ENCODE peak calls at places on chromosomes 2 and 18, in ten cellular contexts. One of them, this sample, is unnamed.

GRCh38 chr2:46267616-46268015 is 29.6 kb upstream of the EPAS1 start:
- DNase-seq in neuronal stem cell: no peak
- DNase-seq in iPS-NIHi11: no peak
- DNase-seq in Calu3: no peak
- DNase-seq in astrocyte of the spinal cord: peak; percentile 47
- DNase-seq in GM13976: no peak
- DNase-seq in T-helper 1 cell: no peak
- DNase-seq in NCI-H2081: no peak
- DNase-seq in CD4-positive, alpha-beta T cell: no peak
- DNase-seq in NCI-H1694 treated with DMSO at 0.1 percent for 48 hours: no peak
- DNase-seq in this sample: no peak

GRCh38 chr2:133627741-133628140 is 59.5 kb upstream of the NCKAP5 start:
- DNase-seq in CD4-positive, alpha-beta T cell: no peak
- DNase-seq in astrocyte of the spinal cord: no peak
- DNase-seq in NCI-H2081: no peak
- DNase-seq in GM13976: no peak
- DNase-seq in neuronal stem cell: no peak
- DNase-seq in Calu3: no peak
- DNase-seq in NCI-H1694 treated with DMSO at 0.1 percent for 48 hours: no peak
- DNase-seq in iPS-NIHi11: no peak
- DNase-seq in T-helper 1 cell: no peak
- DNase-seq in this sample: no peak

GRCh38 chr2:240579771-240580614 is 6.5 kb upstream of the CAPN10 start:
- DNase-seq in Calu3: peak; percentile 84
- DNase-seq in T-helper 1 cell: peak; percentile 64
- DNase-seq in iPS-NIHi11: no peak
- DNase-seq in GM13976: peak; percentile 69
- DNase-seq in NCI-H1694 treated with DMSO at 0.1 percent for 48 hours: peak; percentile 82
- DNase-seq in NCI-H2081: no peak
- DNase-seq in CD4-positive, alpha-beta T cell: peak; percentile 69
- DNase-seq in neuronal stem cell: no peak
- DNase-seq in astrocyte of the spinal cord: peak; percentile 62
- DNase-seq in this sample: no peak

GRCh38 chr2:56539618-56540017 is 355.8 kb downstream of the CCDC85A start:
- DNase-seq in Calu3: no peak
- DNase-seq in CD4-positive, alpha-beta T cell: no peak
- DNase-seq in iPS-NIHi11: no peak
- DNase-seq in T-helper 1 cell: no peak
- DNase-seq in NCI-H1694 treated with DMSO at 0.1 percent for 48 hours: no peak
- DNase-seq in NCI-H2081: no peak
- DNase-seq in GM13976: no peak
- DNase-seq in astrocyte of the spinal cord: no peak
- DNase-seq in neuronal stem cell: no peak
- DNase-seq in this sample: no peak

GRCh38 chr2:161839931-161840330 is 215.7 kb downstream of the SLC4A10 start:
- DNase-seq in neuronal stem cell: no peak
- DNase-seq in NCI-H2081: peak; percentile 90
- DNase-seq in CD4-positive, alpha-beta T cell: no peak
- DNase-seq in T-helper 1 cell: no peak
- DNase-seq in GM13976: no peak
- DNase-seq in Calu3: no peak
- DNase-seq in NCI-H1694 treated with DMSO at 0.1 percent for 48 hours: no peak
- DNase-seq in astrocyte of the spinal cord: no peak
- DNase-seq in iPS-NIHi11: no peak
- DNase-seq in this sample: no peak

GRCh38 chr2:200944467-200945394 is 18.7 kb downstream of the ORC2 start:
- DNase-seq in NCI-H1694 treated with DMSO at 0.1 percent for 48 hours: no peak
- DNase-seq in CD4-positive, alpha-beta T cell: no peak
- DNase-seq in astrocyte of the spinal cord: peak; percentile 93
- DNase-seq in GM13976: no peak
- DNase-seq in iPS-NIHi11: no peak
- DNase-seq in NCI-H2081: no peak
- DNase-seq in Calu3: peak; percentile 75
- DNase-seq in T-helper 1 cell: no peak
- DNase-seq in neuronal stem cell: no peak
- DNase-seq in this sample: no peak

GRCh38 chr2:3480352-3481010 is 38.9 kb downstream of the ADI1 start:
- DNase-seq in GM13976: no peak
- DNase-seq in astrocyte of the spinal cord: no peak
- DNase-seq in Calu3: peak; percentile 15
- DNase-seq in NCI-H2081: peak; percentile 30
- DNase-seq in CD4-positive, alpha-beta T cell: no peak
- DNase-seq in iPS-NIHi11: no peak
- DNase-seq in neuronal stem cell: no peak
- DNase-seq in NCI-H1694 treated with DMSO at 0.1 percent for 48 hours: no peak
- DNase-seq in T-helper 1 cell: no peak
- DNase-seq in this sample: no peak

GRCh38 chr2:18339326-18339725 is 221.1 kb downstream of the RDH14 start:
- DNase-seq in NCI-H2081: no peak
- DNase-seq in neuronal stem cell: no peak
- DNase-seq in CD4-positive, alpha-beta T cell: no peak
- DNase-seq in GM13976: no peak
- DNase-seq in astrocyte of the spinal cord: peak; percentile 41
- DNase-seq in Calu3: no peak
- DNase-seq in T-helper 1 cell: no peak
- DNase-seq in NCI-H1694 treated with DMSO at 0.1 percent for 48 hours: no peak
- DNase-seq in iPS-NIHi11: no peak
- DNase-seq in this sample: no peak

GRCh38 chr18:60987963-60988362 is 345.3 kb upstream of the CDH20 start:
- DNase-seq in iPS-NIHi11: no peak
- DNase-seq in T-helper 1 cell: no peak
- DNase-seq in NCI-H2081: no peak
- DNase-seq in CD4-positive, alpha-beta T cell: no peak
- DNase-seq in NCI-H1694 treated with DMSO at 0.1 percent for 48 hours: no peak
- DNase-seq in GM13976: no peak
- DNase-seq in neuronal stem cell: no peak
- DNase-seq in Calu3: no peak
- DNase-seq in astrocyte of the spinal cord: peak; percentile 55
- DNase-seq in this sample: no peak

This sample was measured in neural crest cell.